ENCODE peak calls at places on chromosomes 4 and X, in nine cellular contexts. One of them, this sample, is unnamed.

GRCh38 chrX:12447448-12448154 is 309.3 kb downstream of the FRMPD4 start:
- DNase-seq in HCT116: no peak
- DNase-seq in A549: peak; percentile 53
- DNase-seq in GM06990: no peak
- DNase-seq in HL-60: no peak
- DNase-seq in fibroblast of pulmonary artery: peak; percentile 86
- DNase-seq in GM12865: no peak
- DNase-seq in astrocyte of the spinal cord: peak; percentile 81
- DNase-seq in IMR-90: peak; percentile 95
- DNase-seq in this sample: no peak

GRCh38 chr4:7487998-7488671 is 53.4 kb upstream of the PSAPL1 start:
- DNase-seq in HCT116: no peak
- DNase-seq in A549: no peak
- DNase-seq in GM06990: no peak
- DNase-seq in HL-60: no peak
- DNase-seq in fibroblast of pulmonary artery: no peak
- DNase-seq in GM12865: no peak
- DNase-seq in astrocyte of the spinal cord: no peak
- DNase-seq in IMR-90: no peak
- DNase-seq in this sample: no peak

GRCh38 chr4:152936446-152937279 is 540 bp downstream of the FHDC1 start:
- DNase-seq in HCT116: no peak
- DNase-seq in A549: peak; percentile 18
- DNase-seq in GM06990: peak; percentile 42
- DNase-seq in HL-60: peak; percentile 12
- DNase-seq in fibroblast of pulmonary artery: no peak
- DNase-seq in GM12865: peak; percentile 5
- DNase-seq in astrocyte of the spinal cord: no peak
- DNase-seq in IMR-90: peak; percentile 16
- DNase-seq in this sample: peak; percentile 35

GRCh38 chrX:40488299-40488698 is 92.5 kb upstream of the ATP6AP2 start:
- DNase-seq in HCT116: no peak
- DNase-seq in A549: no peak
- DNase-seq in GM06990: no peak
- DNase-seq in HL-60: no peak
- DNase-seq in fibroblast of pulmonary artery: no peak
- DNase-seq in GM12865: no peak
- DNase-seq in astrocyte of the spinal cord: no peak
- DNase-seq in IMR-90: no peak
- DNase-seq in this sample: no peak

GRCh38 chrX:154819771-154820341 is 14.6 kb upstream of the MPP1 start:
- DNase-seq in HCT116: no peak
- DNase-seq in A549: no peak
- DNase-seq in GM06990: no peak
- DNase-seq in HL-60: no peak
- DNase-seq in fibroblast of pulmonary artery: no peak
- DNase-seq in GM12865: peak; percentile 50
- DNase-seq in astrocyte of the spinal cord: no peak
- DNase-seq in IMR-90: no peak
- DNase-seq in this sample: no peak

GRCh38 chrX:117996918-117997480 is 119.6 kb downstream of the KLHL13 start:
- DNase-seq in HCT116: no peak
- DNase-seq in A549: no peak
- DNase-seq in GM06990: no peak
- DNase-seq in HL-60: no peak
- DNase-seq in fibroblast of pulmonary artery: peak; percentile 2
- DNase-seq in GM12865: peak; percentile 19
- DNase-seq in astrocyte of the spinal cord: no peak
- DNase-seq in IMR-90: peak; percentile 63
- DNase-seq in this sample: no peak

GRCh38 chr4:184647391-184648101 is 1.7 kb downstream of the CASP3 start:
- DNase-seq in HCT116: no peak
- DNase-seq in A549: no peak
- DNase-seq in GM06990: no peak
- DNase-seq in HL-60: no peak
- DNase-seq in fibroblast of pulmonary artery: peak; percentile 36
- DNase-seq in GM12865: no peak
- DNase-seq in astrocyte of the spinal cord: peak; percentile 26
- DNase-seq in IMR-90: peak; percentile 62
- DNase-seq in this sample: no peak

GRCh38 chr4:3685081-3685645 is 81.0 kb upstream of the ADRA2C start:
- DNase-seq in HCT116: no peak
- DNase-seq in A549: no peak
- DNase-seq in GM06990: no peak
- DNase-seq in HL-60: no peak
- DNase-seq in fibroblast of pulmonary artery: no peak
- DNase-seq in GM12865: no peak
- DNase-seq in astrocyte of the spinal cord: no peak
- DNase-seq in IMR-90: no peak
- DNase-seq in this sample: peak; percentile 1

GRCh38 chrX:37075892-37076595 is 67.9 kb downstream of the FAM47C start:
- DNase-seq in HCT116: no peak
- DNase-seq in A549: no peak
- DNase-seq in GM06990: no peak
- DNase-seq in HL-60: no peak
- DNase-seq in fibroblast of pulmonary artery: no peak
- DNase-seq in GM12865: no peak
- DNase-seq in astrocyte of the spinal cord: no peak
- DNase-seq in IMR-90: no peak
- DNase-seq in this sample: no peak

GRCh38 chr4:100494166-100494565 is 23.7 kb downstream of the EMCN start:
- DNase-seq in HCT116: no peak
- DNase-seq in A549: no peak
- DNase-seq in GM06990: no peak
- DNase-seq in HL-60: no peak
- DNase-seq in fibroblast of pulmonary artery: peak; percentile 38
- DNase-seq in GM12865: no peak
- DNase-seq in astrocyte of the spinal cord: peak; percentile 48
- DNase-seq in IMR-90: peak; percentile 35
- DNase-seq in this sample: no peak

GRCh38 chr4:48538358-48538757 is 48.3 kb downstream of the ZAR1 start:
- DNase-seq in HCT116: no peak
- DNase-seq in A549: no peak
- DNase-seq in GM06990: no peak
- DNase-seq in HL-60: no peak
- DNase-seq in fibroblast of pulmonary artery: no peak
- DNase-seq in GM12865: no peak
- DNase-seq in astrocyte of the spinal cord: no peak
- DNase-seq in IMR-90: no peak
- DNase-seq in this sample: no peak

GRCh38 chr4:2256156-2256731 is 5.7 kb downstream of the MXD4 start:
- DNase-seq in HCT116: no peak
- DNase-seq in A549: no peak
- DNase-seq in GM06990: peak; percentile 6
- DNase-seq in HL-60: no peak
- DNase-seq in fibroblast of pulmonary artery: peak; percentile 26
- DNase-seq in GM12865: no peak
- DNase-seq in astrocyte of the spinal cord: no peak
- DNase-seq in IMR-90: no peak
- DNase-seq in this sample: no peak

GRCh38 chrX:38214551-38214950 is 6.1 kb downstream of the SRPX start:
- DNase-seq in HCT116: no peak
- DNase-seq in A549: no peak
- DNase-seq in GM06990: no peak
- DNase-seq in HL-60: no peak
- DNase-seq in fibroblast of pulmonary artery: no peak
- DNase-seq in GM12865: no peak
- DNase-seq in astrocyte of the spinal cord: no peak
- DNase-seq in IMR-90: peak; percentile 42
- DNase-seq in this sample: no peak
- TF ChIP-seq CTCF in HCT116: no peak
- TF ChIP-seq CTCF in A549: no peak
- TF ChIP-seq CTCF in GM06990: no peak
- TF ChIP-seq CTCF in HL-60: no peak
- TF ChIP-seq CTCF in fibroblast of pulmonary artery: no peak
- TF ChIP-seq CTCF in GM12865: no peak
- TF ChIP-seq CTCF in astrocyte of the spinal cord: no peak
- TF ChIP-seq CTCF in IMR-90: no peak
- TF ChIP-seq CTCF in this sample: no peak

GRCh38 chr4:38111717-38112116 is 151.5 kb downstream of the PTTG2 start:
- DNase-seq in HCT116: no peak
- DNase-seq in A549: no peak
- DNase-seq in GM06990: no peak
- DNase-seq in HL-60: peak; percentile 42
- DNase-seq in fibroblast of pulmonary artery: no peak
- DNase-seq in GM12865: peak; percentile 10
- DNase-seq in astrocyte of the spinal cord: no peak
- DNase-seq in IMR-90: no peak
- DNase-seq in this sample: no peak

GRCh38 chr4:38114435-38114834 is 154.2 kb downstream of the PTTG2 start:
- DNase-seq in HCT116: no peak
- DNase-seq in A549: no peak
- DNase-seq in GM06990: no peak
- DNase-seq in HL-60: no peak
- DNase-seq in fibroblast of pulmonary artery: no peak
- DNase-seq in GM12865: no peak
- DNase-seq in astrocyte of the spinal cord: no peak
- DNase-seq in IMR-90: no peak
- DNase-seq in this sample: no peak

GRCh38 chr4:38111024-38111423 is 150.8 kb downstream of the PTTG2 start:
- DNase-seq in HCT116: no peak
- DNase-seq in A549: no peak
- DNase-seq in GM06990: no peak
- DNase-seq in HL-60: no peak
- DNase-seq in fibroblast of pulmonary artery: no peak
- DNase-seq in GM12865: no peak
- DNase-seq in astrocyte of the spinal cord: no peak
- DNase-seq in IMR-90: no peak
- DNase-seq in this sample: no peak

GRCh38 chr4:38113551-38113950 is 153.4 kb downstream of the PTTG2 start:
- DNase-seq in HCT116: no peak
- DNase-seq in A549: no peak
- DNase-seq in GM06990: no peak
- DNase-seq in HL-60: no peak
- DNase-seq in fibroblast of pulmonary artery: no peak
- DNase-seq in GM12865: no peak
- DNase-seq in astrocyte of the spinal cord: no peak
- DNase-seq in IMR-90: no peak
- DNase-seq in this sample: no peak

DNA sequence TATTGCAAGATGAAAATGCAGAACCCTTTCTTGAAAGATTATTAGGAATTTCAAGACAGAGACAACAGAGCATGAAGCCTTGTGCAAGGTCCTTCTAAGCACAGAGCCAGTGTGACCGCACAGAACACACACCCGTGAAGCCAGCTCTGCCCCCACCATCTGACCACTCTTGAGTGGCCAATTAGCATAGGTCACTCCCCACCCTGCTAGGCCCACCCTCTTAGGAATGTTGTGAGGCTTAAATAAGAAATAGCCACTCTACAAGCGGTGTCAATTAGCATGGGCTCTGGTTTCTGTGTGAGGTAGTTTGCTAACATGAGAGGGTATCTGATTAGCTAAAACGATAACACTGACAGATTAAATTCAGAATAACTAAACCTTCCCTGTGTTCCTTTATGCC is 152.9 kb downstream of the PTTG2 start:
- DNase-seq in HCT116: no peak
- DNase-seq in A549: no peak
- DNase-seq in GM06990: no peak
- DNase-seq in HL-60: no peak
- DNase-seq in fibroblast of pulmonary artery: no peak
- DNase-seq in GM12865: no peak
- DNase-seq in astrocyte of the spinal cord: no peak
- DNase-seq in IMR-90: no peak
- DNase-seq in this sample: no peak
- H3K4me3 ChIP-seq in HCT116: no peak overlapping the region
- H3K4me3 ChIP-seq in A549: no peak overlapping the region
- H3K4me3 ChIP-seq in GM06990: no peak overlapping the region
- H3K4me3 ChIP-seq in HL-60: no peak overlapping the region
- H3K4me3 ChIP-seq in fibroblast of pulmonary artery: no peak overlapping the region
- H3K4me3 ChIP-seq in GM12865: no peak overlapping the region
- H3K4me3 ChIP-seq in astrocyte of the spinal cord: no peak overlapping the region
- H3K4me3 ChIP-seq in IMR-90: no peak overlapping the region
- H3K4me3 ChIP-seq in this sample: no peak overlapping the region

GRCh38 chrX:131812847-131813825 is 210.0 kb upstream of the STK26 start:
- DNase-seq in HCT116: no peak
- DNase-seq in A549: peak; percentile 74
- DNase-seq in GM06990: peak; percentile 78
- DNase-seq in HL-60: peak; percentile 87
- DNase-seq in fibroblast of pulmonary artery: no peak
- DNase-seq in GM12865: peak; percentile 62
- DNase-seq in astrocyte of the spinal cord: peak; percentile 85
- DNase-seq in IMR-90: peak; percentile 79
- DNase-seq in this sample: no peak

GRCh38 chrX:131818297-131818936 is 204.7 kb upstream of the STK26 start:
- DNase-seq in HCT116: no peak
- DNase-seq in A549: no peak
- DNase-seq in GM06990: no peak
- DNase-seq in HL-60: no peak
- DNase-seq in fibroblast of pulmonary artery: no peak
- DNase-seq in GM12865: no peak
- DNase-seq in astrocyte of the spinal cord: no peak
- DNase-seq in IMR-90: no peak
- DNase-seq in this sample: no peak

GRCh38 chrX:131821945-131822622 is 201.0 kb upstream of the STK26 start:
- DNase-seq in HCT116: no peak
- DNase-seq in A549: peak; percentile 18
- DNase-seq in GM06990: peak; percentile 67
- DNase-seq in HL-60: peak; percentile 83
- DNase-seq in fibroblast of pulmonary artery: no peak
- DNase-seq in GM12865: peak; percentile 24
- DNase-seq in astrocyte of the spinal cord: peak; percentile 86
- DNase-seq in IMR-90: peak; percentile 85
- DNase-seq in this sample: no peak

GRCh38 chrX:131816551-131817136 is 206.5 kb upstream of the STK26 start:
- DNase-seq in HCT116: no peak
- DNase-seq in A549: peak; percentile 58
- DNase-seq in GM06990: peak; percentile 78
- DNase-seq in HL-60: peak; percentile 82
- DNase-seq in fibroblast of pulmonary artery: no peak
- DNase-seq in GM12865: peak; percentile 35
- DNase-seq in astrocyte of the spinal cord: peak; percentile 85
- DNase-seq in IMR-90: peak; percentile 74
- DNase-seq in this sample: no peak
- TF ChIP-seq CTCF in HCT116: no peak
- TF ChIP-seq CTCF in A549: peak; percentile 32
- TF ChIP-seq CTCF in GM06990: peak; percentile 34
- TF ChIP-seq CTCF in HL-60: no peak
- TF ChIP-seq CTCF in fibroblast of pulmonary artery: no peak
- TF ChIP-seq CTCF in GM12865: no peak
- TF ChIP-seq CTCF in astrocyte of the spinal cord: peak; percentile 5
- TF ChIP-seq CTCF in IMR-90: peak; percentile 54
- TF ChIP-seq CTCF in this sample: no peak

GRCh38 chrX:1118572-1119199 is 93.8 kb downstream of the CRLF2 start:
- DNase-seq in HCT116: no peak
- DNase-seq in A549: no peak
- DNase-seq in GM06990: no peak
- DNase-seq in HL-60: no peak
- DNase-seq in fibroblast of pulmonary artery: no peak
- DNase-seq in GM12865: no peak
- DNase-seq in astrocyte of the spinal cord: no peak
- DNase-seq in IMR-90: no peak
- DNase-seq in this sample: no peak
- H3K4me3 ChIP-seq in HCT116: no peak overlapping the region
- H3K4me3 ChIP-seq in A549: no peak overlapping the region
- H3K4me3 ChIP-seq in GM06990: no peak overlapping the region
- H3K4me3 ChIP-seq in HL-60: no peak overlapping the region
- H3K4me3 ChIP-seq in fibroblast of pulmonary artery: no peak overlapping the region
- H3K4me3 ChIP-seq in GM12865: no peak overlapping the region
- H3K4me3 ChIP-seq in astrocyte of the spinal cord: no peak overlapping the region
- H3K4me3 ChIP-seq in IMR-90: no peak overlapping the region
- H3K4me3 ChIP-seq in this sample: no peak overlapping the region

GRCh38 chr4:15006416-15007024 is 4.2 kb downstream of the CPEB2 start:
- DNase-seq in HCT116: no peak
- DNase-seq in A549: no peak
- DNase-seq in GM06990: peak; percentile 9
- DNase-seq in HL-60: no peak
- DNase-seq in fibroblast of pulmonary artery: no peak
- DNase-seq in GM12865: peak; percentile 35
- DNase-seq in astrocyte of the spinal cord: peak; percentile 55
- DNase-seq in IMR-90: peak; percentile 18
- DNase-seq in this sample: no peak
- TF ChIP-seq CTCF in HCT116: peak; percentile 53
- TF ChIP-seq CTCF in A549: no peak
- TF ChIP-seq CTCF in GM06990: peak; percentile 23
- TF ChIP-seq CTCF in HL-60: no peak
- TF ChIP-seq CTCF in fibroblast of pulmonary artery: peak; percentile 40
- TF ChIP-seq CTCF in GM12865: peak; percentile 35
- TF ChIP-seq CTCF in astrocyte of the spinal cord: peak; percentile 44
- TF ChIP-seq CTCF in IMR-90: peak; percentile 42
- TF ChIP-seq CTCF in this sample: peak; percentile 18